ENCODE peak calls at places on chromosomes 6 and 20, in seven cellular contexts. B is GM19239; G is WTC11; J is endothelial cell; O is activated T-helper 1 cell treated with anti-CD3 and anti-CD28 coated beads, Interleukin-2, amount 50 U/mL, for 16 hours; I is GM04504; D is AG08395. X is an unnamed sample.

GRCh38 chr20:58078741-58079522 is 149.5 kb downstream of the ANKRD60 start:
- DNase-seq in I (peak; percentile 47), D (peak; percentile 69), J (no peak), G (no peak), O (no peak), B (no peak), X (peak; percentile 40)

GRCh38 chr6:13677878-13678254 is 33.8 kb downstream of the RANBP9 start:
- DNase-seq in J (no peak), O (no peak), G (no peak), B (no peak), I (no peak), D (no peak), X (no peak)

GRCh38 chr6:119514355-119514754 is 164.8 kb upstream of the MAN1A1 start:
- DNase-seq in D (no peak), O (no peak), I (no peak), B (no peak), G (no peak), J (no peak), X (no peak)

GRCh38 chr20:43458422-43458924 is 777 bp downstream of the SRSF6 start:
- DNase-seq in D (no peak), J (no peak), I (no peak), G (no peak), O (no peak), B (no peak), X (no peak)

GRCh38 chr6:51949451-51949850 is 138.0 kb downstream of the PKHD1 start:
- DNase-seq in O (no peak), B (no peak), D (no peak), G (no peak), J (no peak), I (no peak), X (no peak)

GRCh38 chr6:156582509-156582992 is 194.6 kb upstream of the ARID1B start:
- DNase-seq in J (no peak), I (no peak), O (no peak), G (no peak), B (no peak), D (no peak), X (no peak)

GRCh38 chr6:26363882-26364825 is 844 bp upstream of the BTN3A2 start:
- DNase-seq in O (no peak), J (no peak), B (no peak), D (peak; percentile 35), I (no peak), G (no peak), X (no peak)

GRCh38 chr6:89840538-89840937 is 10.9 kb downstream of the CASP8AP2 start:
- DNase-seq in O (no peak), D (no peak), G (no peak), J (no peak), B (no peak), I (no peak), X (no peak)

X was measured in GM04503.